ENCODE peak calls at places on chromosomes 1 and 21, in six cellular contexts. S is CD8-positive, alpha-beta T cell; I is fibroblast of the aortic adventitia; Y is adrenal gland; D is Peyer's patch; Q is MCF 10A. G is an unnamed sample.

GRCh38 chr1:43329995-43330751 is 7.4 kb upstream of the MPL start:
- DNase-seq in D (peak; percentile 55), S (no peak), I (peak; percentile 81), Y (peak; percentile 68), Q (peak; percentile 38), G (no peak)

GRCh38 chr1:214380986-214381695 is 100.2 kb downstream of the SMYD2 start:
- DNase-seq in Q (no peak), I (peak; percentile 31), S (no peak), Y (no peak), D (no peak), G (no peak)

GRCh38 chr1:197774691-197775281 is 494 bp downstream of the DENND1B start:
- DNase-seq in S (no peak), Q (peak; percentile 52), Y (peak; percentile 66), I (peak; percentile 42), D (peak; percentile 69), G (peak; percentile 61)

GRCh38 chr1:198904356-198904755 is 265.5 kb downstream of the PTPRC start:
- DNase-seq in D (no peak), I (no peak), Y (no peak), Q (peak; percentile 66), S (no peak), G (no peak)

GRCh38 chr1:31795801-31796621 is 19.8 kb downstream of the SPOCD1 start:
- DNase-seq in D (peak; percentile 43), I (peak; percentile 53), Q (peak; percentile 45), S (no peak), Y (peak; percentile 56), G (peak; percentile 12)

GRCh38 chr1:201266774-201267173 is 16.5 kb upstream of the PKP1 start:
- DNase-seq in Q (peak; percentile 97), Y (peak; percentile 25), I (peak; percentile 94), S (no peak), D (peak; percentile 50), G (no peak)

GRCh38 chr1:172903581-172904220 is 147.0 kb downstream of the TNFSF18 start:
- DNase-seq in I (peak; percentile 55), Y (no peak), S (no peak), Q (no peak), D (no peak), G (no peak)

GRCh38 chr21:31781737-31782136 is 49.8 kb upstream of the SCAF4 start:
- DNase-seq in I (peak; percentile 63), Q (peak; percentile 74), D (no peak), S (no peak), Y (peak; percentile 65), G (no peak)

GRCh38 chr1:7663451-7664146 is 107.5 kb upstream of the VAMP3 start:
- DNase-seq in Q (no peak), S (no peak), I (no peak), Y (no peak), D (no peak), G (no peak)

GRCh38 chr1:30794260-30794659 is 36.7 kb upstream of the LAPTM5 start:
- DNase-seq in Y (no peak), D (no peak), Q (no peak), I (no peak), S (no peak), G (no peak)

GRCh38 chr1:22048351-22049192 is 3.9 kb upstream of the CDC42 start:
- DNase-seq in S (no peak), D (peak; percentile 34), Q (peak; percentile 62), I (peak; percentile 39), Y (peak; percentile 56), G (no peak)

GRCh38 chr1:215151841-215152240 is 69.3 kb downstream of the KCNK2 start:
- DNase-seq in I (no peak), S (no peak), Q (no peak), Y (no peak), D (no peak), G (no peak)

GRCh38 chr1:6484826-6485139 is 6.7 kb downstream of the PLEKHG5 start:
- DNase-seq in Y (no peak), I (no peak), S (no peak), Q (no peak), D (no peak), G (no peak)

GRCh38 chr1:168441745-168442144 is 102.1 kb downstream of the XCL2 start:
- DNase-seq in S (no peak), I (no peak), D (no peak), Q (no peak), Y (no peak), G (no peak)

GRCh38 chr1:40899230-40899870 is 37.2 kb upstream of the CITED4 start:
- DNase-seq in S (no peak), I (no peak), Q (peak; percentile 35), Y (no peak), D (no peak), G (no peak)

GRCh38 chr1:174946020-174946419 is 53.7 kb upstream of the CACYBP start:
- DNase-seq in Y (no peak), Q (no peak), I (no peak), S (no peak), D (no peak), G (no peak)

GRCh38 chr1:50968884-50969610 is 998 bp upstream of the CDKN2C start:
- DNase-seq in S (no peak), Y (peak; percentile 64), D (peak; percentile 72), I (peak; percentile 19), Q (no peak), G (peak; percentile 61)

GRCh38 chr1:21447311-21447710 is 7.4 kb downstream of the NBPF3 start:
- DNase-seq in I (no peak), Q (no peak), D (no peak), Y (no peak), S (no peak), G (no peak)

GRCh38 chr1:115764541-115764940 is 4.0 kb downstream of the CASQ2 start:
- DNase-seq in Q (peak; percentile 68), Y (no peak), D (no peak), S (no peak), I (peak; percentile 38), G (no peak)
- TF ChIP-seq CTCF in Q (peak; percentile 63), Y (no peak), D (peak; percentile 57), S (no peak), I (peak; percentile 28), G (no peak)

DNA sequence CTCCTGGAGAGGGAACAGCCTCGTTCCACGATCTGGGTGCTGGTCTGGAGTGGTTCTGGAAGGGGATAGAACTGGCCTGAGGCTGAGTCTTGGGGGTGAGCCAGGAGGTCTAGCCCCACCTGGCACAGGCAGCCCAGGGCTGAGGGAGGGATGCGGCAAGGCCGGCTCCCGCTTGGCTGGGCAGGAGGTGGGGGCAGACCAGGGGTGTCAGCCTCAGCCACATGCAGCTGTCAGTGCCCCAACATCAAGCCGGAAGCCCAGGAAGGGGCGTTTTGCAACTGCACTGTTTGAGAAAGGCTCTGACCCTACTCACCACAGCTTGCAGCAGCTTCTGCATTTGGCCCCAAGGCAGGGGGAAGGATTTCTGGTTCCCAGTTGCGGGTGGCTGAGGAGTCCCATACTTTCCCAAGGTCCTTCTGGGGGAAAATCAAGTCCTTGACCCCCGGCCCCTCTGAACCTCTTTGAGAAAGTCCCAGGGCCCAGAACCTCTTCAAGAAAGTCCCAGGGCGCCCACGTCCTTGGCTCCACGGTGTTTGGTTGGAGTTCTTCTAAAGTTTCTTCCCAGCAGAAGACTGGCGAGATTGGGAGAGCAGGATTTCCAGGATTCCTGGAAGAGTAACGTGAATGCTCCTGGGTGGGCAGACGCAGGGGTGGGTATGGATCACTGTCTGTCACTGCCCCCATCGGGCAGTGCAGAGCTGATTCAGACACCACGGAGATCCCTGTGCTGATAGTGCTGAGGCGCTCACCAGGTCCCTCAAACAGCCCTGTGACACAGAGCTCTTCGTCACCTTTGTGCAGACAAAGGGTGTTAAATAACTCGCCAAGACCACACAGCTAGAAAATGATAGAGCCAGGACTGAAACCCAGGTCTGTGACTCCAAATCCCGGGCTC is 2.2 kb downstream of the EFHD2 start:
- DNase-seq in S (no peak), D (peak; percentile 88), Y (peak; percentile 77), Q (peak; percentile 65), I (no peak), G (peak; percentile 79)
- TF ChIP-seq CTCF in S (no peak), D (peak; percentile 11), Y (no peak), Q (no peak), I (no peak), G (no peak)

GRCh38 chr1:91613594-91613993 is 112.9 kb downstream of the CDC7 start:
- DNase-seq in Q (peak; percentile 30), S (no peak), D (no peak), I (peak; percentile 25), Y (no peak), G (no peak)

GRCh38 chr1:91609571-91609970 is 108.9 kb downstream of the CDC7 start:
- DNase-seq in Y (no peak), Q (peak; percentile 52), I (peak; percentile 75), S (no peak), D (no peak), G (no peak)

GRCh38 chr1:91610102-91610501 is 109.5 kb downstream of the CDC7 start:
- DNase-seq in Y (no peak), D (no peak), S (no peak), Q (no peak), I (peak; percentile 47), G (no peak)

GRCh38 chr1:91610829-91611228 is 110.2 kb downstream of the CDC7 start:
- DNase-seq in D (no peak), S (no peak), Y (no peak), I (no peak), Q (no peak), G (no peak)

GRCh38 chr1:91611498-91611917 is 110.9 kb downstream of the CDC7 start:
- DNase-seq in D (no peak), S (no peak), I (no peak), Q (peak; percentile 18), Y (no peak), G (no peak)
- TF ChIP-seq CTCF in D (no peak), S (no peak), I (no peak), Q (no peak), Y (no peak), G (no peak)

DNA sequence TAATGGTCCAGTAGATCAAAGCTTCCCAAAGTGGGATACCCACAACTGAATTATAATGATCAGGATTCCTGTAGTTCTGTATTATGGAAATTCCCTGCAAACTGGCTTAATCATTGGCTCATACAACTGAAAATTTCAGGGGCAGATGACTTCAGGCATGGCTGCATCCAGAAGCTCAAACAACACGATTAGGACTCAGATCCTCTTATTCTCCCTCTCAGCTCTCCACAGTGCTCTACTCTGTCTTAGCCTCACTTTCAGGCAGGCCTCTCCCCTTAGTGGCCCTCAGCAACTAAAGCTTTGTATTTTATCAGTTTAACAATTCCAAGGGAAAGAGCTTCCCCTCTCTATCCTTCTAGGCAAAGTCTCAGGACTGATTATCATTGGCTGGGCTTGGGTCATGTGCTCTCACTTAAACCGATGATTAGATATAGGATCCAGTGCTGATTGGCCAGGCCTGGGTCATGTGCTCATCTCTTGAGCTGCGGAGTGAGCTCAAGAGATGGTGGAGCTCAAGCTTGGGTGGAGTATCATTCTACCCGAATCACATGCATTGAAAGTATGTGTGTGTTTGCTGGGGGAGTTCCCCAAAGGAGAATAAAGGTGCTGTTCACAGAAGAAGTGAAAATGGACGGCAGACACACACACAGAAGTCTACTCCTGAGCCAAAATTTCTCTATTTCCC is 57.9 kb upstream of the RUNX3 start:
- DNase-seq in S (no peak), I (no peak), D (no peak), Y (no peak), Q (no peak), G (no peak)
- TF ChIP-seq CTCF in S (no peak), I (no peak), D (no peak), Y (no peak), Q (no peak), G (no peak)

GRCh38 chr1:234069760-234070159 is 165.3 kb downstream of the SLC35F3 start:
- DNase-seq in I (no peak), Q (peak; percentile 49), D (no peak), Y (no peak), S (no peak), G (no peak)
- TF ChIP-seq CTCF in I (no peak), Q (peak; percentile 39), D (no peak), Y (no peak), S (no peak), G (no peak)